ENCODE peak calls at places on chromosomes 4 and X, in eight cellular contexts. Z is IMR-90; D is M059J; G is GDM1; N is NCI-H1105; L is sciatic nerve; U is activated T-helper 1 cell treated with anti-CD3 and anti-CD28 coated beads, Interleukin-2, amount 50 U/mL, for 16 hours; W is stimulated activated CD8-positive, alpha-beta memory T cell treated with anti-CD3 and anti-CD28 coated beads, Interleukin-4, amount 100 ng/mL, for 48 hours. K is an unnamed sample.

GRCh38 chrX:106862972-106863688 is 40.0 kb downstream of the RIPPLY1 start:
- DNase-seq in Z (peak; percentile 2), G (no peak), U (no peak), L (no peak), D (peak; percentile 3), W (peak; percentile 32), N (no peak), K (peak; percentile 0)

GRCh38 chr4:118927976-118928375 is 39.3 kb downstream of the SYNPO2 start:
- DNase-seq in L (no peak), D (peak; percentile 15), G (no peak), Z (no peak), W (no peak), N (no peak), U (no peak), K (no peak)

GRCh38 chr4:26212528-26212927 is 108.3 kb upstream of the RBPJ start:
- DNase-seq in L (no peak), N (no peak), W (no peak), Z (no peak), U (no peak), D (no peak), G (no peak), K (no peak)

GRCh38 chr4:125313497-125313896 is 1.3 kb upstream of the FAT4 start:
- DNase-seq in D (peak; percentile 78), N (peak; percentile 37), Z (peak; percentile 94), U (no peak), L (no peak), G (peak; percentile 44), W (peak; percentile 22), K (peak; percentile 96)

GRCh38 chr4:5780831-5781480 is 70.0 kb downstream of the EVC start:
- DNase-seq in U (no peak), D (no peak), L (no peak), W (no peak), Z (peak; percentile 72), N (no peak), G (no peak), K (no peak)

GRCh38 chrX:19544693-19545305 is 29.5 kb upstream of the MAP3K15 start:
- DNase-seq in W (peak; percentile 37), G (peak; percentile 2), Z (peak; percentile 70), L (no peak), N (no peak), D (peak; percentile 60), U (no peak), K (peak; percentile 45)

GRCh38 chrX:150753968-150754367 is 60.8 kb downstream of the MTMR1 start:
- DNase-seq in L (no peak), U (no peak), Z (no peak), G (no peak), N (no peak), D (no peak), W (no peak), K (no peak)

GRCh38 chrX:73647212-73647611 is 84.2 kb downstream of the CHIC1 start:
- DNase-seq in W (no peak), D (no peak), L (no peak), U (no peak), N (no peak), G (no peak), Z (no peak), K (no peak)

GRCh38 chr4:2637956-2638552 is 101.6 kb downstream of the FAM193A start:
- DNase-seq in W (no peak), L (no peak), N (no peak), U (no peak), G (no peak), Z (no peak), D (no peak), K (no peak)

GRCh38 chr4:76430519-76431388 is 4.3 kb upstream of the SHROOM3 start:
- DNase-seq in Z (peak; percentile 60), N (peak; percentile 14), W (no peak), U (no peak), L (no peak), G (peak; percentile 26), D (peak; percentile 58), K (peak; percentile 63)

GRCh38 chrX:65677954-65678469 is 10.6 kb downstream of the MSN start:
- DNase-seq in N (no peak), L (no peak), G (no peak), U (no peak), W (no peak), Z (peak; percentile 94), D (peak; percentile 98), K (no peak)

K was measured in Kasumi-1.